ENCODE peak calls at places on chromosomes 7 and 10, in five cellular contexts. U is CD8-positive, alpha-beta T cell; Q is uterus; B is fibroblast of lung; F is HL-60. C is an unnamed sample.

GRCh38 chr10:19111501-19112267 is 63.1 kb downstream of the MALRD1 start:
- DNase-seq in B (peak; percentile 22), Q (no peak), U (no peak), F (no peak), C (no peak)

GRCh38 chr7:94089806-94090205 is 85.7 kb upstream of the BET1 start:
- DNase-seq in B (no peak), Q (no peak), F (no peak), U (no peak), C (no peak)

GRCh38 chr7:1197997-1198632 is 34.6 kb upstream of the UNCX start:
- DNase-seq in F (no peak), U (no peak), Q (no peak), B (peak; percentile 78), C (peak; percentile 72)

GRCh38 chr10:105243381-105243780 is 602.3 kb downstream of the SORCS3 start:
- DNase-seq in Q (no peak), B (no peak), U (no peak), F (no peak), C (peak; percentile 6)

GRCh38 chr10:44242091-44242490 is 142.8 kb downstream of the CXCL12 start:
- DNase-seq in F (no peak), Q (no peak), B (no peak), U (no peak), C (no peak)

GRCh38 chr7:24907311-24907886 is 72.6 kb downstream of the OSBPL3 start:
- DNase-seq in F (no peak), B (peak; percentile 40), U (peak; percentile 55), Q (no peak), C (peak; percentile 87)

GRCh38 chr10:121088524-121088923 is 237.4 kb downstream of the WDR11 start:
- DNase-seq in F (no peak), B (no peak), Q (no peak), U (no peak), C (peak; percentile 39)

GRCh38 chr7:29116801-29117200 is 29.5 kb downstream of the CPVL start:
- DNase-seq in B (no peak), Q (no peak), U (no peak), F (no peak), C (no peak)

GRCh38 chr7:129642871-129643515 is 31.5 kb downstream of the NRF1 start:
- DNase-seq in B (no peak), F (no peak), U (no peak), Q (no peak), C (no peak)

GRCh38 chr7:74405191-74405898 is 48.4 kb upstream of the GTF2IRD1 start:
- DNase-seq in B (no peak), Q (no peak), U (no peak), F (peak; percentile 62), C (peak; percentile 28)

GRCh38 chr7:108581655-108582491 is 12.2 kb downstream of the DNAJB9 start:
- DNase-seq in B (no peak), U (no peak), F (no peak), Q (no peak), C (no peak)

DNA sequence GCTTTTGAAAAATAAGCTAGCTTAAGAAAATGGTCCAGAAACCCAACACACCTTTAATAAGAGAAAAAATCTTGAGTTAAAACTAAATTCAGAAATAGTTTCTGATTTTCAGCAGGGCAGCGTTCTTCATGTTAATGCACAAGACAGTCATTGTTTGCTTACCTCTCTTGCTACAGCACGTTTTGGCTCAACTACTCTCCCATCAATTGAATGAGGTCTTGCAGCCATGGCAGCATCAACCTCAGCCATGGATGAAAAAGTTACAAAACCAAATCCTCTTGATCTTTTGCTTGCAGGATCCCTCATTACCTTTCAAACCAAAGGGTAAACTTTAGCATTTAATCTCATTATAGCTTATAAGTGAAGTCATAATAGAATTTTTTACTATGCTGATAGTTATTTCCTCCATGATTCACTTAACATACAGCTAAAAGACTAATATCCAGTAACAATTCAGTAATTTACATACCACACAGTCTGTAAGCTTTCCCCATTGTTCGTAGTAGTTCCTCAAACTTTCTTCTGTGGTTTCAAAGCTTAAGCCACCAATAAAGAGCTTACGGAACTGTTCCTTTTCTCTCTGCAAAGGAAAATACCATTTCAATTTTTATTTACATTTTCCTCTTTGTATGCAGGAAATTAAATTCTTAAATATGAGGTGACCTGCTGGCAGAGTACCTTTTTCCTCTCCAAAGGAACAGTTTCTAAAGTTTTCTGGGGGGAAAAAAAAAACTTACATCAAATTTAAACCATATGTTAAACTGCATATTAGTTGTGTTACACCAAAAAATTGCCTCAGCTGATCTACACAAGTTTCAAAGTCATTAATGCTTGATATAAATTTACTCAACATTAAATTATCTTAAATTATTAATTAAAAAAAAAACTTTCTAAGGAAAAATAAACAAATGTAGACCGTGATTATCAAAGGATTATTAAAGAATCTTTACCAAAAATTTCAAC is 3.1 kb downstream of the HNRNPA2B1 start:
- DNase-seq in Q (no peak), B (no peak), F (no peak), U (no peak), C (no peak)
- H3K27ac ChIP-seq in Q (no peak overlapping the region), B (no peak overlapping the region), F (peak overlapping the region; percentile 5), U (no peak overlapping the region), C (no peak overlapping the region)

GRCh38 chr10:93095225-93095624 is 21.5 kb downstream of the CYP26A1 start:
- DNase-seq in F (no peak), Q (no peak), U (no peak), B (no peak), C (no peak)
- TF ChIP-seq CTCF in F (no peak), Q (no peak), U (no peak), B (no peak), C (no peak)

DNA sequence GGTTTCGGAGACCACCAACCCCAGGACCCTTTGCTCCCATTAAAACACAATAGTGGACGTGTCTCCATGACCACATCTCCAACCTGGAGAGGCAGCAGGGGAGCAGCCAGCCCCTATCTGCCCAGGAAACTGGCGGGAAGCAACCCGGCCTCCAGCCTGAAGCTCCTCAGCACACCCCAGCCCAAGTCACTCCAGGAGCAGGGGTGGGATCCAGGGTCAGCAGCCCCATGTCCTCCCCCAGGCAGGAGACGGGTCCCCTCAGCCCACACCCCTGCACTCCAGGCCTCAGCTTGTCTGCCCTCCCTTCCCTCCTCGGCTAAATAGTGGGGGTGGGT is 601 bp downstream of the ADAM8 start:
- DNase-seq in B (no peak), U (no peak), Q (no peak), F (no peak), C (no peak)
- H3K27ac ChIP-seq in B (no peak overlapping the region), U (peak overlapping the region; percentile 73), Q (no peak overlapping the region), F (peak overlapping the region; percentile 92), C (peak overlapping the region; percentile 33)

DNA sequence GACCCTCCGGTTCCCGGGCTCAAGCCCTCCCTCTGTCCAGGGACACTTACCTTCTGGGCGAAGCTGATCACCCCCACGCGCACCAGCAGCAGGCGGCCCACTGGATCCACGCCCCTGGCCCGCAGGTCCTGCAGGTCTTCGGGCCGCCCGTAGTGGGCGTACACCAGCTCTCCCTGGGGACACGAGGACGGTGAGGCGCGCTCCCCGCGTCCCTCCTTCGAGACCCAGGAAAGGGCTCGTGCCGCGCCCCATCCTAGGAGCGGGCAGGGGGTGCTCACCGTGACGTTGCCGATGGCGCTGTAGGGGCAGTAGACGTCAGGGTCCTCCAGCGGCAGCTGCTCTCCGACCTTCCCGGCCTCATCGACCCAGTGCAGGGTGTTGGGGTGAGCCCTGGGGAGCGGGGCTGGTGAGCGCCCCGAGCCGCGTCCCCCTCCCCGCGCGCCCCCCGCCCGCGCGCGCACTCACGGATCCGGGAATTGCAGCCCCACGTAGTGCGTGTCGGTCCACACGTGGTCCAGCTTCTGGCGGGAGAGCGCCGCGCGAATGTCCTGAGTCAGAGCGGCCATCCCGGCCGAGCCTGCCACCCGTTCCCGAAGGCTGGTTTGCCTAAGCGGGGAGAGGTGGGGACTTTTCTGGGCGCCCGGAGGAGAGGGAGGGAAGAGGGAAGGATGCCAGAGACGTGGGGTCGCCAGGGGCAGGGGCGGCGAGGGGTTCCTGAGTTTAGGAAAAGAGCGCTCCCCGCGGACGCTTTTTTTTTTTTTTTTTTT is 8.2 kb downstream of the TFR2 start:
- DNase-seq in U (peak; percentile 72), F (peak; percentile 70), Q (no peak), B (no peak), C (peak; percentile 41)
- TF ChIP-seq CTCF in U (peak; percentile 36), F (peak; percentile 13), Q (peak; percentile 26), B (no peak), C (peak; percentile 81)

DNA sequence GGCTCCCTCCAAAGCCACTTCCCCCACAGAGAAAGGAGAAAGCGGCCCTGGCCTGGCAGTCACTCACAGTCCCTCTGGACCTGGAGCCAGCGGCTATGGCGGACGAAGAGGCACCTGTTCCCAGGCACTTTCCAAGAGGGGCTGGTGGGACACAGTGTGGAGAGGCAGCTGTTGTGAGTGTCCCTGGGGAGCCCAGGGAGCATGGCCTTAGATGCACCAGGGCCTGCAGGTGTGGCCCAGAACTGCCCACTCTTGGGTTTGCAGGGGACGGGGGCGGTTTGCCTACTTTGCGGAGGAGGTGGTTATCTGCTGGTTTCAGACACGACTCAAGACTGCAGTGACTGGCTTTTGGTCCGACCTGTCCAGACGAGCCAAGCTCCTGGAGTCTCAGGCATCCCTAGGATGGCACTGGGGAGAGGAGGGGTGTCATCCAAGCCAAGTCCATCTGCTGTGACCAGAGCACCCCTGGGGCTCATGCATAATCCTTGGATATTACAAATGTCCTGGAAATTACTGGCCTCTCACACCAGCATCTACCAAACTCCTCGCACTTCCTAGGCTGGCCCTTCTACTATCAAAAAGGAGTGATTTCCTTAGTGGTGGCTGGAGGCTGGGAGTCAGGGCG is 18.4 kb downstream of the CTBP2 start:
- DNase-seq in B (no peak), U (no peak), F (no peak), Q (no peak), C (no peak)
- H3K27ac ChIP-seq in B (no peak overlapping the region), U (no peak overlapping the region), F (no peak overlapping the region), Q (no peak overlapping the region), C (peak overlapping the region; percentile 44)

DNA sequence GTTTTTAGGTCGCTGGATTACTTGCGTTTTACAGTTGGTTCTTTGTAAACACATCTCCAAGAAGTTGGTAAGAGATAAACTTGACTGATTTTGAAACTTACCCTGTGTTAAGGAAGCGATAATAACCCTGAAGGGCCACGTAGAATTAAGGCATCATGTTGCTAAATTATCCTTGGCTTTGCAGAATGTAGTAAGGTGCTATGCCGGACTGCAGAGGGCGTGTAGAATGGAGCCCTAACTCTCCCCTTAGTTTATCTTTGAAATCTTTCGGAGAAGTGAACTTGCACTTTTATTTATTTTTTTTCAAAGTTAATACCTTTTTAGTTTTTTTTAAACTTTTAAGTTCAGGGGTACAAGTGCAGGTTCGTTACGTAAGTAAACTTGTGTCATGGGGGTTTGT is 208.8 kb upstream of the DKK1 start:
- DNase-seq in U (no peak), Q (no peak), B (no peak), F (no peak), C (no peak)
- TF ChIP-seq CTCF in U (no peak), Q (no peak), B (no peak), F (no peak), C (no peak)

GRCh38 chr10:59898125-59898835 is 8.1 kb downstream of the CCDC6 start:
- DNase-seq in B (no peak), U (no peak), Q (no peak), F (no peak), C (no peak)
- H3K27ac ChIP-seq in B (no peak overlapping the region), U (no peak overlapping the region), Q (no peak overlapping the region), F (no peak overlapping the region), C (no peak overlapping the region)

C was measured in RWPE1.